ENCODE peak calls at places on chromosome 17, in five cellular contexts. One of them, this sample, is unnamed.

GRCh38 chr17:30908717-30909420 is 2.8 kb upstream of the TEFM start:
- DNase-seq in ovary: no peak
- DNase-seq in heart right ventricle: no peak
- DNase-seq in brain microvascular endothelial cell: no peak
- DNase-seq in MM.1S: no peak
- DNase-seq in this sample: no peak

GRCh38 chr17:58242171-58242784 is 3.9 kb downstream of the LPO start:
- DNase-seq in heart right ventricle: no peak
- DNase-seq in brain microvascular endothelial cell: no peak
- DNase-seq in ovary: no peak
- DNase-seq in MM.1S: no peak
- DNase-seq in this sample: no peak

GRCh38 chr17:72122668-72123495 is 2.1 kb downstream of the SOX9 start:
- DNase-seq in brain microvascular endothelial cell: no peak
- DNase-seq in heart right ventricle: peak; percentile 29
- DNase-seq in MM.1S: peak; percentile 30
- DNase-seq in ovary: no peak
- DNase-seq in this sample: peak; percentile 74

GRCh38 chr17:6187836-6188235 is 117.7 kb downstream of the WSCD1 start:
- DNase-seq in ovary: no peak
- DNase-seq in heart right ventricle: no peak
- DNase-seq in brain microvascular endothelial cell: no peak
- DNase-seq in MM.1S: no peak
- DNase-seq in this sample: no peak

GRCh38 chr17:37450090-37450489 is 39.6 kb upstream of the DUSP14 start:
- DNase-seq in heart right ventricle: no peak
- DNase-seq in brain microvascular endothelial cell: no peak
- DNase-seq in ovary: no peak
- DNase-seq in MM.1S: peak; percentile 71
- DNase-seq in this sample: no peak

GRCh38 chr17:67441052-67441738 is 64.1 kb downstream of the PITPNC1 start:
- DNase-seq in ovary: no peak
- DNase-seq in heart right ventricle: no peak
- DNase-seq in brain microvascular endothelial cell: peak; percentile 88
- DNase-seq in MM.1S: no peak
- DNase-seq in this sample: peak; percentile 86

GRCh38 chr17:40301315-40301714 is 7.7 kb upstream of the RARA start:
- DNase-seq in ovary: no peak
- DNase-seq in heart right ventricle: no peak
- DNase-seq in MM.1S: no peak
- DNase-seq in brain microvascular endothelial cell: no peak
- DNase-seq in this sample: no peak

GRCh38 chr17:41397003-41397665 is at the start of gene KRT31:
- DNase-seq in brain microvascular endothelial cell: no peak
- DNase-seq in MM.1S: no peak
- DNase-seq in heart right ventricle: no peak
- DNase-seq in ovary: no peak
- DNase-seq in this sample: no peak

GRCh38 chr17:75693500-75694481 is 26.7 kb downstream of the SAP30BP start:
- DNase-seq in heart right ventricle: peak; percentile 76
- DNase-seq in ovary: no peak
- DNase-seq in MM.1S: no peak
- DNase-seq in brain microvascular endothelial cell: no peak
- DNase-seq in this sample: peak; percentile 84

GRCh38 chr17:64778102-64778366 is 115.9 kb upstream of the SMURF2 start:
- DNase-seq in ovary: no peak
- DNase-seq in brain microvascular endothelial cell: no peak
- DNase-seq in heart right ventricle: no peak
- DNase-seq in MM.1S: no peak
- DNase-seq in this sample: no peak

GRCh38 chr17:14579716-14580115 is 278.8 kb downstream of the HS3ST3B1 start:
- DNase-seq in brain microvascular endothelial cell: no peak
- DNase-seq in MM.1S: no peak
- DNase-seq in heart right ventricle: no peak
- DNase-seq in ovary: no peak
- DNase-seq in this sample: no peak

GRCh38 chr17:73635101-73635767 is 9.0 kb downstream of the SDK2 start:
- DNase-seq in MM.1S: no peak
- DNase-seq in ovary: no peak
- DNase-seq in brain microvascular endothelial cell: no peak
- DNase-seq in heart right ventricle: no peak
- DNase-seq in this sample: no peak

GRCh38 chr17:74448774-74449173 is 16.9 kb downstream of the GPRC5C start:
- DNase-seq in ovary: no peak
- DNase-seq in heart right ventricle: no peak
- DNase-seq in brain microvascular endothelial cell: no peak
- DNase-seq in MM.1S: no peak
- DNase-seq in this sample: no peak

GRCh38 chr17:47949197-47949759 is 7.9 kb downstream of the PNPO start:
- DNase-seq in heart right ventricle: peak; percentile 92
- DNase-seq in ovary: peak; percentile 95
- DNase-seq in brain microvascular endothelial cell: peak; percentile 70
- DNase-seq in MM.1S: peak; percentile 79
- DNase-seq in this sample: peak; percentile 82

GRCh38 chr17:47952181-47953021 is 5.3 kb downstream of the PRR15L start:
- DNase-seq in MM.1S: no peak
- DNase-seq in brain microvascular endothelial cell: no peak
- DNase-seq in ovary: no peak
- DNase-seq in heart right ventricle: no peak
- DNase-seq in this sample: no peak

GRCh38 chr17:47949951-47950350 is 7.7 kb downstream of the PRR15L start:
- DNase-seq in MM.1S: peak; percentile 69
- DNase-seq in brain microvascular endothelial cell: no peak
- DNase-seq in ovary: no peak
- DNase-seq in heart right ventricle: no peak
- DNase-seq in this sample: no peak

GRCh38 chr17:47948706-47949196 is 7.4 kb downstream of the PNPO start:
- DNase-seq in heart right ventricle: no peak
- DNase-seq in brain microvascular endothelial cell: no peak
- DNase-seq in ovary: no peak
- DNase-seq in MM.1S: no peak
- DNase-seq in this sample: no peak

GRCh38 chr17:47950448-47950847 is 7.2 kb downstream of the PRR15L start:
- DNase-seq in MM.1S: no peak
- DNase-seq in brain microvascular endothelial cell: no peak
- DNase-seq in heart right ventricle: no peak
- DNase-seq in ovary: no peak
- DNase-seq in this sample: no peak
- H3K4me3 ChIP-seq in MM.1S: no peak overlapping the region
- H3K4me3 ChIP-seq in brain microvascular endothelial cell: no peak overlapping the region
- H3K4me3 ChIP-seq in heart right ventricle: no peak overlapping the region
- H3K4me3 ChIP-seq in ovary: no peak overlapping the region
- H3K4me3 ChIP-seq in this sample: no peak overlapping the region

DNA sequence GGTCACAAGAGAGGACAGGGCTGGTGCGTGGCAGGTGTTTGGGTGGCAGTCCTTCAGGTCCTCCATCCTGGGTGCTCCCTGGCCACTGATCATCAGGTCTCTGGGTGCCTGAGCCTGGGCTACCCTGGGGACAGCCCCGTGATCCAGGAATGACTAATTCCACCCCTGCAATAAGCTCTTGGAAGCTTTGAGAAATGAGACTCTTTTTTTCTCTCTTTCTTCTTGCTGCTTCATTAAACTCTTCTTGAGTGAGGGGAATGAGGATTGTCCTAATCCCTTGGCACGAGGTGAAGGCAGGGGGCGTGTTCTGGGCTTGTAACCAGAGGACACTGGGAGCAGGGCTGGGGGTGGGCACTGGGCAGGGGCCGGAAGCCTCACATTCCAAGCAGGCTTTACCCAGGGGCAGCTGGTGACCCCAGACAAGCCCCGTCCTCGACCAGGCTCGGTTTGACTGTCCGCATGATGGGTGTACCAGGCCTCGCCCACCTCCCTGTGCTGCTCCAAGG is 21.3 kb upstream of the SPNS2 start:
- DNase-seq in ovary: no peak
- DNase-seq in MM.1S: no peak
- DNase-seq in brain microvascular endothelial cell: no peak
- DNase-seq in heart right ventricle: no peak
- DNase-seq in this sample: no peak
- H3K4me3 ChIP-seq in ovary: no peak overlapping the region
- H3K4me3 ChIP-seq in MM.1S: no peak overlapping the region
- H3K4me3 ChIP-seq in brain microvascular endothelial cell: no peak overlapping the region
- H3K4me3 ChIP-seq in heart right ventricle: no peak overlapping the region
- H3K4me3 ChIP-seq in this sample: no peak overlapping the region

GRCh38 chr17:33858682-33859081 is 396.4 kb upstream of the CCL2 start:
- DNase-seq in ovary: no peak
- DNase-seq in MM.1S: no peak
- DNase-seq in brain microvascular endothelial cell: no peak
- DNase-seq in heart right ventricle: no peak
- DNase-seq in this sample: no peak
- H3K4me3 ChIP-seq in ovary: no peak overlapping the region
- H3K4me3 ChIP-seq in MM.1S: no peak overlapping the region
- H3K4me3 ChIP-seq in brain microvascular endothelial cell: no peak overlapping the region
- H3K4me3 ChIP-seq in heart right ventricle: no peak overlapping the region
- H3K4me3 ChIP-seq in this sample: no peak overlapping the region

GRCh38 chr17:83109793-83110645 is 30.6 kb downstream of the METRNL start:
- DNase-seq in ovary: peak; percentile 82
- DNase-seq in heart right ventricle: peak; percentile 82
- DNase-seq in MM.1S: no peak
- DNase-seq in brain microvascular endothelial cell: peak; percentile 93
- DNase-seq in this sample: peak; percentile 98
- H3K4me3 ChIP-seq in ovary: peak overlapping the region; percentile 3
- H3K4me3 ChIP-seq in heart right ventricle: peak overlapping the region; percentile 43
- H3K4me3 ChIP-seq in MM.1S: no peak overlapping the region
- H3K4me3 ChIP-seq in brain microvascular endothelial cell: peak overlapping the region; percentile 41
- H3K4me3 ChIP-seq in this sample: peak overlapping the region; percentile 19

DNA sequence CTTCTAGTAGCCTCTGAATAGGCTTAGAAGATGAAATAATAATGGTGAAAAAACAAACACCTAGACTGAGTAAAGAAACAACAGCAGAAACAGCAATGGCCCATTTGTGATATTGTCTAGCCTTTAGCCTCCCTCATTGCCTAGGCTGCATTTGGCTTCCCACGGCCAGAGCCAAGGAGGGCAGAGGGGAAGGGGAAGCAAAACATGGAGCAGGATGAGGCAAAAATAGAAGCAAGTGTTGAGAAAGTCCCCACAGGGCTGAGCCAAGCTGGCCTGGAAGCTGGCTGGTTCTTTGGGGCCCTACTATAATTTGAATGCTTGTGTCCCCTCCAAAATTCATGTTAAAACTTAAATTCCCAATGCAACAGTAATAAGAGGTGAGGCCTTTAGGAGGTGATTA is 60.2 kb upstream of the KSR1 start:
- DNase-seq in brain microvascular endothelial cell: no peak
- DNase-seq in MM.1S: no peak
- DNase-seq in heart right ventricle: no peak
- DNase-seq in ovary: no peak
- DNase-seq in this sample: no peak
- H3K4me3 ChIP-seq in brain microvascular endothelial cell: no peak overlapping the region
- H3K4me3 ChIP-seq in MM.1S: no peak overlapping the region
- H3K4me3 ChIP-seq in heart right ventricle: no peak overlapping the region
- H3K4me3 ChIP-seq in ovary: no peak overlapping the region
- H3K4me3 ChIP-seq in this sample: no peak overlapping the region

GRCh38 chr17:17664073-17664470 is 17.2 kb upstream of the RAI1 start:
- DNase-seq in heart right ventricle: no peak
- DNase-seq in brain microvascular endothelial cell: no peak
- DNase-seq in ovary: no peak
- DNase-seq in MM.1S: no peak
- DNase-seq in this sample: no peak

GRCh38 chr17:17659340-17659739 is 21.9 kb upstream of the RAI1 start:
- DNase-seq in ovary: no peak
- DNase-seq in MM.1S: no peak
- DNase-seq in heart right ventricle: no peak
- DNase-seq in brain microvascular endothelial cell: no peak
- DNase-seq in this sample: no peak

GRCh38 chr17:17663160-17664072 is 17.8 kb upstream of the RAI1 start:
- DNase-seq in heart right ventricle: peak; percentile 40
- DNase-seq in brain microvascular endothelial cell: peak; percentile 98
- DNase-seq in MM.1S: no peak
- DNase-seq in ovary: peak; percentile 56
- DNase-seq in this sample: peak; percentile 96

GRCh38 chr17:17661134-17661533 is 20.1 kb upstream of the RAI1 start:
- DNase-seq in brain microvascular endothelial cell: no peak
- DNase-seq in ovary: no peak
- DNase-seq in MM.1S: no peak
- DNase-seq in heart right ventricle: no peak
- DNase-seq in this sample: no peak

DNA sequence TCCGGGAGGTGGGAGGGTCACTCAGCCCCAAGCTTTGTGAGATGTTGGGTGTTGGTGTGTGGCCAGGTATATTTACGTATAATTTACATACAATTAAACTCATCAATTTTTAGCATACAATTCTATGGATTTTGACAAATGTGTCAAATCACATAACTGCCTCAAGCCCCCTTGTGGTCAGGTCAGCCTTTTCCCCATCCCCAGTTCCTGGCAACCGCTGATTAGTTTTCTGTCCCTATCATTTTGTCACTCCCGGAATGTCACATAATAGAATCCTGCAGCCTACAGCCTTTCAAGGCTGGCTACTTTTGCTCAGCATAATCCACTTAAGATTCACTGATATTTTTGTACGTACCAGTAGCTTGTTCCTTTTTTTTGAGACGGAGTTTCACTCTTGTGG is 19.4 kb upstream of the RAI1 start:
- DNase-seq in ovary: no peak
- DNase-seq in heart right ventricle: no peak
- DNase-seq in MM.1S: no peak
- DNase-seq in brain microvascular endothelial cell: no peak
- DNase-seq in this sample: no peak
- H3K4me3 ChIP-seq in ovary: no peak overlapping the region
- H3K4me3 ChIP-seq in heart right ventricle: no peak overlapping the region
- H3K4me3 ChIP-seq in MM.1S: no peak overlapping the region
- H3K4me3 ChIP-seq in brain microvascular endothelial cell: no peak overlapping the region
- H3K4me3 ChIP-seq in this sample: no peak overlapping the region